ENCODE peak calls at places on chromosomes 4 and X, in eight cellular contexts. B, P, X, L, E, G, Y and Q are unnamed samples.

GRCh38 chrX:103628386-103629290 is at the start of gene TCEAL1:
- DNase-seq in Y (peak; percentile 75), B (peak; percentile 66), P (peak; percentile 68), G (no peak), X (peak; percentile 45), L (peak; percentile 69), E (peak; percentile 27), Q (peak; percentile 90)

GRCh38 chr4:146243141-146243882 is 29.0 kb downstream of the REELD1 start:
- DNase-seq in P (no peak), X (no peak), G (no peak), B (no peak), Y (no peak), E (peak; percentile 37), L (peak; percentile 30), Q (no peak)

GRCh38 chrX:31320740-31321139 is 248.9 kb upstream of the FTHL17 start:
- DNase-seq in L (no peak), E (no peak), Y (no peak), G (no peak), P (no peak), B (no peak), X (no peak), Q (no peak)

GRCh38 chrX:82081027-82081426 is 879.1 kb downstream of the SH3BGRL start:
- DNase-seq in X (no peak), G (no peak), P (no peak), Y (no peak), E (no peak), B (no peak), L (no peak), Q (no peak)

GRCh38 chr4:159105063-159105414 is 2.2 kb downstream of the RAPGEF2 start:
- DNase-seq in Y (no peak), X (no peak), P (no peak), G (no peak), L (no peak), B (no peak), E (peak; percentile 61), Q (no peak)

GRCh38 chrX:130696542-130696941 is 206.5 kb downstream of the ENOX2 start:
- DNase-seq in B (no peak), Y (no peak), L (no peak), X (no peak), E (no peak), G (no peak), P (no peak), Q (no peak)

GRCh38 chr4:123233409-123233808 is 163.2 kb upstream of the SPRY1 start:
- DNase-seq in G (no peak), X (no peak), E (peak; percentile 3), B (no peak), Y (no peak), P (no peak), L (no peak), Q (no peak)

GRCh38 chrX:101291204-101291603 is at the start of gene TAF7L:
- DNase-seq in Y (no peak), P (no peak), G (no peak), X (no peak), L (no peak), E (no peak), B (no peak), Q (no peak)

GRCh38 chr4:76058888-76059426 is 15.6 kb upstream of the ART3 start:
- DNase-seq in P (no peak), Y (no peak), E (no peak), L (no peak), B (no peak), G (no peak), X (no peak), Q (no peak)

GRCh38 chr4:56958111-56958517 is 19.3 kb downstream of the NOA1 start:
- DNase-seq in B (peak; percentile 92), X (peak; percentile 83), L (peak; percentile 69), G (no peak), E (peak; percentile 100), Y (peak; percentile 92), P (peak; percentile 72), Q (peak; percentile 97)

GRCh38 chrX:153900806-153901752 is 3.4 kb upstream of the AVPR2 start:
- DNase-seq in G (no peak), L (no peak), E (peak; percentile 87), P (no peak), X (no peak), Y (no peak), B (peak; percentile 74), Q (peak; percentile 90)

GRCh38 chr4:81828991-81829390 is 357.3 kb upstream of the RASGEF1B start:
- DNase-seq in Y (no peak), E (no peak), X (no peak), L (no peak), P (no peak), B (peak; percentile 83), G (no peak), Q (no peak)

GRCh38 chr4:29565256-29565655 is 1154.9 kb upstream of the PCDH7 start:
- DNase-seq in P (no peak), X (no peak), Y (no peak), L (no peak), E (no peak), G (no peak), B (no peak), Q (no peak)

GRCh38 chr4:86036729-86037128 is 323.1 kb downstream of the MAPK10 start:
- DNase-seq in E (peak; percentile 69), L (no peak), P (no peak), X (no peak), G (no peak), B (no peak), Y (no peak), Q (no peak)

GRCh38 chrX:3811331-3812311 is 98.2 kb upstream of the PRKX start:
- DNase-seq in P (no peak), B (no peak), E (peak; percentile 58), X (no peak), L (peak; percentile 29), Y (no peak), G (peak; percentile 6), Q (no peak)

GRCh38 chrX:55908685-55909212 is 191.2 kb downstream of the RRAGB start:
- DNase-seq in E (no peak), B (no peak), X (no peak), P (peak; percentile 5), G (no peak), Y (no peak), L (peak; percentile 23), Q (peak; percentile 81)

GRCh38 chrX:41923925-41924693 is 755 bp upstream of the CASK start:
- DNase-seq in P (peak; percentile 14), L (no peak), G (peak; percentile 22), X (no peak), E (peak; percentile 26), B (no peak), Y (no peak), Q (no peak)

GRCh38 chrX:147875866-147876596 is 35.7 kb upstream of the FMR1 start:
- DNase-seq in G (no peak), E (no peak), B (no peak), Y (no peak), X (no peak), P (peak; percentile 40), L (no peak), Q (no peak)

GRCh38 chr4:154928640-154929257 is 147.7 kb downstream of the RBM46 start:
- DNase-seq in B (no peak), Y (no peak), L (no peak), E (peak; percentile 55), G (peak; percentile 43), X (no peak), P (peak; percentile 58), Q (no peak)

GRCh38 chr4:134200811-134201215 is 776 bp downstream of the PABPC4L start:
- DNase-seq in G (no peak), X (no peak), P (no peak), Y (no peak), E (no peak), B (no peak), L (peak; percentile 23), Q (no peak)
- H3K4me3 ChIP-seq in G (no peak overlapping the region), X (peak overlapping the region; percentile 67), P (peak overlapping the region; percentile 57), Y (peak overlapping the region; percentile 65), E (peak overlapping the region; percentile 42), B (peak overlapping the region; percentile 66), L (peak overlapping the region; percentile 60), Q (no peak overlapping the region)

GRCh38 chr4:150784305-150784704 is 202.4 kb downstream of the MAB21L2 start:
- DNase-seq in X (no peak), P (no peak), B (no peak), E (no peak), Y (no peak), L (no peak), G (no peak), Q (no peak)
- TF ChIP-seq POLR2A in X (no peak), P (no peak), B (no peak), E (no peak), Y (no peak), L (no peak), G (no peak), Q (no peak)

GRCh38 chr4:40441415-40441814 is 106.3 kb downstream of the CHRNA9 start:
- DNase-seq in L (no peak), E (no peak), P (no peak), Y (no peak), X (no peak), G (no peak), B (no peak), Q (no peak)

GRCh38 chr4:40434126-40434692 is 99.1 kb downstream of the CHRNA9 start:
- DNase-seq in P (peak; percentile 64), X (no peak), E (no peak), G (no peak), L (no peak), Y (no peak), B (no peak), Q (no peak)

GRCh38 chr4:40438384-40439026 is 103.4 kb downstream of the CHRNA9 start:
- DNase-seq in G (no peak), P (no peak), B (no peak), L (no peak), X (no peak), Y (no peak), E (no peak), Q (no peak)

GRCh38 chr4:40439519-40439918 is 104.4 kb downstream of the CHRNA9 start:
- DNase-seq in E (no peak), P (no peak), L (no peak), B (no peak), Y (no peak), G (no peak), X (no peak), Q (no peak)

GRCh38 chr4:40437741-40438383 is 102.7 kb downstream of the CHRNA9 start:
- DNase-seq in P (no peak), X (no peak), Y (no peak), E (no peak), G (no peak), B (no peak), L (no peak), Q (no peak)
- TF ChIP-seq CTCF in P (no peak), X (no peak), Y (no peak), E (no peak), G (no peak), B (no peak), L (no peak), Q (no peak)

DNA sequence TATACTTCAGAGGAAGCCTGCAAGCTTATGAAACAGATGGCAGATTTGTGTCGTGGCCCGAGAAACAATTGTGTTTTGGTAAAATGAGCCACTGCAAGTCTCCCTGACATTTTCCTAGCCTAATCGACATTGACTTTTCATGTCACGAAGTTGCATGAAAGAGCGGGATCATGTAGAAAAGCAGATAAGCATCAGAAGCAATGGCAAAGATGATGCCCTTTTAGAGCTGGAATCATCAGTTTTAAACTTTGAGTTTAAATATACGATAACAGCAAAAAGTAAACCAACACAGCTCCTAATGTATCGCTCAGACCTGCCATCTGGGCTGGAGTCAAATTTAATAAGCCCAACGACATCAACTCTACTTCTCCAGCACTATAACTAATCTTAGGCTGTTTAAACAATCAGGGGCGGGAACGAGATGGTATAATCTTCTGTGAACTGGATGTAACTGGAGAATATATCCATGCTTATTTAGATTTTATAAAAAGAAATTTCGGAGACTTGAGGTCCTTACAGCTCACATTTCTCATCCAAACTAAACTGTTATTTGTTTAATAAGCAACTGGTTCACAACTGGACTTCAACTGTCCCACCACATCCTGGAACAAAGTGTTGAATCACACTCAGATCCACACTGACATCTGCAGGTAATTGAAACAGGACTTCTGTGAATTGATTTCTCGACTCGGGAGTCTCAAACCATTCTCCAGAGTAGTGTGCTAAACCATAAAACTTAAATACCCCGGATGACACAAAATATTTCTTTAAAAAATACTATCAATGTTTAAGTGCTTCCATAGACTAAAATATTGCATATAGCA is 95.1 kb upstream of the PLAC1 start:
- DNase-seq in X (no peak), P (no peak), E (peak; percentile 65), G (no peak), L (no peak), Y (no peak), B (no peak), Q (no peak)
- H3K4me3 ChIP-seq in X (no peak overlapping the region), P (no peak overlapping the region), E (no peak overlapping the region), G (no peak overlapping the region), L (no peak overlapping the region), Y (no peak overlapping the region), B (no peak overlapping the region), Q (no peak overlapping the region)